ENCODE peak calls at places on chromosomes 16 and 17, in ten cellular contexts. C, I, F, S, U, B, O, A, E and D are unnamed samples.

GRCh38 chr17:33233855-33234228 is 59.3 kb downstream of the ASIC2 start:
- DNase-seq in E (peak; percentile 19), U (no peak), B (no peak), S (no peak), C (no peak), A (no peak), O (no peak), F (no peak), I (no peak), D (peak; percentile 92)

GRCh38 chr16:13936596-13937081 is 16.7 kb downstream of the ERCC4 start:
- DNase-seq in B (peak; percentile 55), F (no peak), S (peak; percentile 27), E (peak; percentile 54), I (no peak), C (no peak), O (peak; percentile 69), U (peak; percentile 70), A (no peak), D (no peak)

GRCh38 chr16:57413733-57414132 is 9.2 kb downstream of the CCL17 start:
- DNase-seq in I (no peak), A (no peak), C (no peak), B (no peak), U (no peak), E (no peak), F (no peak), O (no peak), S (no peak), D (no peak)

GRCh38 chr17:17877548-17878358 is 41.0 kb upstream of the SREBF1 start:
- DNase-seq in E (peak; percentile 87), I (no peak), A (peak; percentile 23), B (peak; percentile 44), S (no peak), U (peak; percentile 84), O (peak; percentile 90), C (peak; percentile 82), F (peak; percentile 84), D (peak; percentile 77)

GRCh38 chr16:85944572-85945423 is 45.8 kb downstream of the IRF8 start:
- DNase-seq in I (no peak), C (no peak), F (no peak), U (no peak), O (no peak), E (no peak), B (no peak), A (no peak), S (no peak), D (no peak)

GRCh38 chr17:17812211-17813054 is 24.4 kb downstream of the SREBF1 start:
- DNase-seq in I (peak; percentile 99), B (peak; percentile 85), O (peak; percentile 41), C (peak; percentile 92), E (peak; percentile 62), A (peak; percentile 74), S (peak; percentile 82), F (peak; percentile 77), U (peak; percentile 79), D (peak; percentile 81)

GRCh38 chr17:81034779-81035388 is at the start of gene BAIAP2:
- DNase-seq in S (peak; percentile 100), I (peak; percentile 97), A (peak; percentile 97), E (peak; percentile 96), F (peak; percentile 98), C (peak; percentile 97), B (peak; percentile 93), U (peak; percentile 97), O (peak; percentile 90), D (peak; percentile 96)

GRCh38 chr16:86772671-86773338 is 194.5 kb downstream of the FOXL1 start:
- DNase-seq in E (no peak), O (peak; percentile 58), U (no peak), A (no peak), F (no peak), S (no peak), B (no peak), I (no peak), C (peak; percentile 30), D (no peak)

GRCh38 chr17:6231886-6232767 is 161.9 kb downstream of the WSCD1 start:
- DNase-seq in O (no peak), F (no peak), E (no peak), A (no peak), S (peak; percentile 37), U (no peak), B (no peak), I (no peak), C (peak; percentile 43), D (no peak)

GRCh38 chr17:79473111-79473835 is 137.6 kb downstream of the RBFOX3 start:
- DNase-seq in A (no peak), I (no peak), U (no peak), C (no peak), O (no peak), S (peak; percentile 99), E (no peak), B (no peak), F (no peak), D (peak; percentile 37)

GRCh38 chr17:39194089-39194984 is 3.1 kb downstream of the CACNB1 start:
- DNase-seq in S (peak; percentile 84), B (peak; percentile 33), U (no peak), F (peak; percentile 70), E (no peak), A (no peak), I (peak; percentile 65), C (no peak), O (peak; percentile 67), D (peak; percentile 85)

GRCh38 chr17:66885417-66885816 is 50.5 kb downstream of the CACNG5 start:
- DNase-seq in U (no peak), F (no peak), A (no peak), B (no peak), O (peak; percentile 2), S (no peak), C (no peak), I (no peak), E (no peak), D (no peak)

GRCh38 chr17:61248399-61248798 is 151.2 kb upstream of the TBX2 start:
- DNase-seq in U (peak; percentile 59), B (no peak), C (no peak), A (no peak), E (no peak), O (peak; percentile 55), S (no peak), F (peak; percentile 26), I (no peak), D (no peak)

GRCh38 chr17:41937970-41938851 is 7.8 kb downstream of the ODAD4 start:
- DNase-seq in O (no peak), F (peak; percentile 55), I (no peak), E (no peak), U (peak; percentile 76), A (no peak), C (no peak), B (no peak), S (no peak), D (peak; percentile 33)

GRCh38 chr17:1060991-1061390 is 64.1 kb downstream of the TIMM22 start:
- DNase-seq in E (no peak), A (peak; percentile 38), S (peak; percentile 84), B (no peak), F (no peak), O (peak; percentile 99), U (no peak), I (no peak), C (no peak), D (no peak)

GRCh38 chr16:52546291-52546941 is 527 bp downstream of the TOX3 start:
- DNase-seq in S (no peak), I (peak; percentile 60), U (no peak), A (no peak), E (no peak), C (no peak), O (no peak), B (no peak), F (no peak), D (no peak)

GRCh38 chr16:65142276-65142675 is 20.4 kb upstream of the CDH11 start:
- DNase-seq in O (peak; percentile 16), I (no peak), U (no peak), A (no peak), C (no peak), B (no peak), F (no peak), E (no peak), S (no peak), D (no peak)

DNA sequence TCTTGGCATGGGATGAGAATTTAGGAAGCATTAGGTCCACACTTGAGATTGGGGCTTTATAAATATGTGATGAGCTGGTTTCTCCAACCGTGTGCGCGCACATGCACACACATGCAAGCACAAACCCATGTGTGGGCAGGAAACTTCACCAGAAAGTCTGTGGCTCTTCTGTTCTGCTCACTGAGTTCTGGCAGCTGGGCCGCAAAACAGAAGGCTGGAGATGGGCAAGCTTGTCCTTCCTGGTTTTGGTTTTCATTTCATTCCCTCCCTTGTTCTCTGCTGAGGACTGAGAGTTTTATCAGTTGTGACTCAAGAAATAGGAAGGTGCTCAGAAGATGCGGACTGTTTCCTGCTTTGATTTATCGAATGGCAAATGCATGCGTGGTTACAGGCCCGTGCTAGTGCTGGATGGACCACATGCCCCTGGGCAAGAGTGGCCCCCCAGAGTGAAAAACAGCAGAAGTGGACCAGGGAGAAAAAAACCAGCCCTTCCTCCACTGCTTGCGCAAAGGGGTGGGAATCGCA is 14.1 kb downstream of the MAP3K14 start:
- DNase-seq in F (peak; percentile 45), A (peak; percentile 75), U (no peak), C (peak; percentile 82), O (peak; percentile 76), B (peak; percentile 39), E (no peak), S (no peak), I (no peak), D (peak; percentile 61)
- H3K4me1 ChIP-seq in F (peaks cover 85% of the 10 kb centered on the region), A (peaks cover 44% of the 10 kb centered on the region), U (peaks cover 64% of the 10 kb centered on the region), C (peaks cover 99% of the 10 kb centered on the region), O (peaks cover 24% of the 10 kb centered on the region), B (peaks cover 53% of the 10 kb centered on the region), E (peaks cover 3% of the 10 kb centered on the region), S (peaks cover 91% of the 10 kb centered on the region), I (no peaks in the 10 kb centered on the region), D (peaks cover 12% of the 10 kb centered on the region)

DNA sequence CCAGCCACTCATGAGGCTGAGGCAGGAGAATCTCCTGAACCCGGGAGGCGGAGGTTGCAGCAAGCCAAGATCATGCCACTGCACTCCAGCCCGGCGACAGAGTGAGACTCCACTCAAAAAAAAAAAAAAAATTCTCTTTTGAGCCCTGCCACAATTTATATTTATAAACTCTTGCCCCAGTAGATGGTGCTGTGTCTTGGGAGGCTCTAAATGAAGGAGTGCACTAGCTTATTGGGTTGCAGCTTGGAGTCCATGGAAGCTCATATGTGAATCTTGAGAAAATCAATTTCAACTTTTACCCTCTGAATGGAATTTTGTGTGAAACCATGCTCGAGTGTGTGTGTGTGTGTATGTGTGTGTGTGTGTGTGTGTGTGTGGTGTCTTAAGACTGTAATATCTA is 420.1 kb downstream of the HS3ST4 start:
- DNase-seq in E (no peak), A (no peak), I (no peak), S (no peak), C (no peak), F (no peak), U (no peak), B (no peak), O (no peak), D (peak; percentile 15)
- TF ChIP-seq CTCF in E (no peak), A (no peak), I (no peak), S (no peak), C (no peak), F (no peak), U (no peak), B (no peak), O (no peak), D (no peak)

GRCh38 chr17:74872313-74873035 is at the start of gene FDXR:
- DNase-seq in O (peak; percentile 3), F (no peak), U (no peak), C (no peak), A (peak; percentile 23), E (no peak), S (peak; percentile 60), B (no peak), I (no peak), D (no peak)
- TF ChIP-seq POLR2A in O (no peak), F (no peak), U (no peak), C (no peak), A (peak; percentile 77), E (peak; percentile 93), S (peak; percentile 99), B (no peak), I (no peak), D (no peak)

GRCh38 chr16:24989417-24989978 is 25.7 kb downstream of the ARHGAP17 start:
- DNase-seq in U (no peak), A (no peak), B (no peak), C (no peak), F (no peak), E (no peak), S (no peak), O (peak; percentile 28), I (no peak), D (no peak)
- H3K4me1 ChIP-seq in U (peaks cover 72% of the 10 kb centered on the region), A (peaks cover 41% of the 10 kb centered on the region), B (peaks cover 72% of the 10 kb centered on the region), C (peaks cover 100% of the 10 kb centered on the region), F (peaks cover 100% of the 10 kb centered on the region), E (peaks cover 13% of the 10 kb centered on the region), S (peaks cover 81% of the 10 kb centered on the region), O (peaks cover 46% of the 10 kb centered on the region), I (no peaks in the 10 kb centered on the region), D (peaks cover 75% of the 10 kb centered on the region)